ENCODE peak calls at places on chromosomes 6 and 20, in five cellular contexts. G is upper lobe of left lung, L is A549, A is ovary, O is stomach. Q is an unnamed sample.

GRCh38 chr6:156975414-156975813 is 198.2 kb downstream of the ARID1B start:
- DNase-seq in G (no peak), L (no peak), A (no peak), O (no peak), Q (no peak)

GRCh38 chr6:113710110-113710509 is 147.0 kb upstream of the MARCKS start:
- DNase-seq in G (no peak), L (no peak), A (no peak), O (no peak), Q (no peak)

GRCh38 chr6:98847392-98847766 is 13.0 kb downstream of the POU3F2 start:
- DNase-seq in G (no peak), L (no peak), A (no peak), O (no peak), Q (no peak)

GRCh38 chr6:137970368-137970767 is 103.3 kb downstream of the TNFAIP3 start:
- DNase-seq in G (no peak), L (no peak), A (no peak), O (no peak), Q (no peak)

GRCh38 chr6:31657406-31658157 is 1.9 kb downstream of the APOM start:
- DNase-seq in G (no peak), L (no peak), A (no peak), O (no peak), Q (no peak)

GRCh38 chr6:6798430-6798829 is 209.9 kb downstream of the LY86 start:
- DNase-seq in G (no peak), L (no peak), A (no peak), O (peak), Q (no peak)

GRCh38 chr6:41375598-41376151 is 40.3 kb downstream of the NCR2 start:
- DNase-seq in G (no peak), L (no peak), A (no peak), O (no peak), Q (no peak)

GRCh38 chr20:47885909-47886453 is 100.7 kb upstream of the SULF2 start:
- DNase-seq in G (no peak), L (no peak), A (no peak), O (no peak), Q (no peak)

GRCh38 chr20:20393770-20394169 is 25.9 kb downstream of the INSM1 start:
- DNase-seq in G (no peak), L (no peak), A (no peak), O (no peak), Q (no peak)

GRCh38 chr20:22525069-22525820 is 59.1 kb downstream of the FOXA2 start:
- DNase-seq in G (no peak), L (no peak), A (no peak), O (no peak), Q (no peak)

GRCh38 chr20:3046677-3047462 is 1.0 kb downstream of the MRPS26 start:
- DNase-seq in G (peak), L (no peak), A (no peak), O (peak), Q (no peak)

GRCh38 chr6:14281831-14282230 is 164.3 kb downstream of the CD83 start:
- DNase-seq in G (no peak), L (no peak), A (no peak), O (no peak), Q (no peak)
- TF ChIP-seq CTCF in G (no peak), L (no peak), A (no peak), O (no peak), Q (no peak)

DNA sequence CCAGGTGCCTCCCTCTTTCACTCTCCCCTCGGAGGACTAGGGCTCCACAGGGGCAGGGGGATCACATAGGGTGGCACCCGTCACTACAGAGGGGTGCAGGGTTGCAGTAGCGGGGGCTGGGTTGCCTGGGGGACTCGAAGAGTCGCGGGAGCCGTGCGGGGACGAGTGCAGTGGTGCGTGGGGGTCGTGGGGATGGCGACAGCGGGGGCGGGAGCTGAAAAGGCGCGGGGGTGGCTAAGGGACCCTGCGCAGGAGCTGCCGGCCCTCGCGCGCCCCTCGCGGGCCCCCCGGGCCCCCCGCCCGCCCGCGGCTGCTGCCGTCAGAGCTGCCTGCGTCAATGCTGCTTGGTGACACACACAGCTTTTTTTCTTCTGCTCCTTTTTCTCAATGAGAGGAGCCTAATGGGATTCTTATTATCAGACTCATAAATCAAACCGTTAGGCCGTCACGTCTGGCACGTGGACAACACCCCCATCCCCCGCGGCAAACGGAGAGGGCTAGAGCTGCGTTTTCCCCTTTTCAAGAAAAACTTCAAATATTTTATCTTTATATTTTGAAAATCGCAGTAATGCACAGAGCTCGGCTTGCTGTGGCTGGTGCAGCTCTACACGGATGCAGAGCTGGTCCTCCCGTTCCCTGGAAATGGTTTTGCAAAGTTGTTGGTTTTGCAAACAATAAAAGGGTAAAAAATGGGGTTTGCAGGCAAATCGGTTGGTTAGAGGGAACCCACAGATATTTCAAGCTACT is 161.6 kb downstream of the TBXT start:
- DNase-seq in G (no peak), L (peak), A (peak), O (peak), Q (no peak)
- TF ChIP-seq EP300 in G (no peak), L (peak), A (peak), O (peak), Q (no peak)

GRCh38 chr20:48921168-48921882 is at the start of gene ARFGEF2:
- DNase-seq in G (peak), L (peak), A (peak), O (peak), Q (peak)

GRCh38 chr20:48920527-48921167 is 864 bp upstream of the ARFGEF2 start:
- DNase-seq in G (no peak), L (no peak), A (no peak), O (no peak), Q (peak)

GRCh38 chr20:48919336-48919881 is 2.1 kb upstream of the ARFGEF2 start:
- DNase-seq in G (no peak), L (no peak), A (no peak), O (no peak), Q (no peak)

GRCh38 chr20:48921883-48922867 is 664 bp downstream of the ARFGEF2 start:
- DNase-seq in G (peak), L (peak), A (no peak), O (peak), Q (peak)

DNA sequence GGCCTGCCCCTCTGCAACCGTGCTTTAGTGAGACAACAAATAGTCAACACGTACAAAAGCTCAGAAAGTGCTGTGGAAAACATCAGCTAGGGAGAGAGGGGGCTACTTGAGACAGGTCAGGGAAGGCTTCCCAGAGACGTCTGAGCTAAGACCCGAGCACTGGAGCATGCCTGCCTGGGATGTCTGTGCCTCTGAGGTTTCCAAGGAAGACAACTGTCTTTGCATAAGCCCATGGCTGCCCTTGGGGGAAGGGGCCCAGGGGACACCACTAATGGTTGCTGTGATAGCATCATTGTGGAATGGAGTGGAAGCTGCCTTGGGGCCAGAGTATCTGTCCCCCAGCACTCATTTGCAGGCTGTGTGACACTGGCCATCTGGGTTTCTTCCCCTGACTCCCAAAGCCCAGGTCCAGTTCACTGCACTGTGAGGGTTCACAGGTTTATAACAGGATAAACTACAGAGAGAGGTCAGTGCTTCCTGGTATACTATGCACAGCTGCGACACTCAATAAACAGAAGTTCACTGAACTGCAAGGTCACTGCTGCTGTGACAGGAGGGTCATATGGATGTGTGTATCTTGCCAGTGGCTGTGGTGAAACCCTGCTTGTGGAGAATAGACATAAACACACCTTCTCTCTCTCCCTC is 1.5 kb upstream of the ARFGEF2 start:
- DNase-seq in G (peak), L (no peak), A (no peak), O (no peak), Q (no peak)
- TF ChIP-seq CTCF in G (no peak), L (no peak), A (no peak), O (no peak), Q (no peak)

GRCh38 chr20:43752051-43752360 is 25.2 kb upstream of the GTSF1L start:
- DNase-seq in G (no peak), L (no peak), A (no peak), O (no peak), Q (no peak)

GRCh38 chr20:43755390-43755789 is 28.6 kb upstream of the GTSF1L start:
- DNase-seq in G (no peak), L (no peak), A (no peak), O (no peak), Q (no peak)

GRCh38 chr20:43750774-43751166 is 24.0 kb upstream of the GTSF1L start:
- DNase-seq in G (no peak), L (no peak), A (no peak), O (no peak), Q (no peak)

GRCh38 chr20:43751167-43752050 is 24.6 kb upstream of the GTSF1L start:
- DNase-seq in G (no peak), L (no peak), A (no peak), O (no peak), Q (no peak)

DNA sequence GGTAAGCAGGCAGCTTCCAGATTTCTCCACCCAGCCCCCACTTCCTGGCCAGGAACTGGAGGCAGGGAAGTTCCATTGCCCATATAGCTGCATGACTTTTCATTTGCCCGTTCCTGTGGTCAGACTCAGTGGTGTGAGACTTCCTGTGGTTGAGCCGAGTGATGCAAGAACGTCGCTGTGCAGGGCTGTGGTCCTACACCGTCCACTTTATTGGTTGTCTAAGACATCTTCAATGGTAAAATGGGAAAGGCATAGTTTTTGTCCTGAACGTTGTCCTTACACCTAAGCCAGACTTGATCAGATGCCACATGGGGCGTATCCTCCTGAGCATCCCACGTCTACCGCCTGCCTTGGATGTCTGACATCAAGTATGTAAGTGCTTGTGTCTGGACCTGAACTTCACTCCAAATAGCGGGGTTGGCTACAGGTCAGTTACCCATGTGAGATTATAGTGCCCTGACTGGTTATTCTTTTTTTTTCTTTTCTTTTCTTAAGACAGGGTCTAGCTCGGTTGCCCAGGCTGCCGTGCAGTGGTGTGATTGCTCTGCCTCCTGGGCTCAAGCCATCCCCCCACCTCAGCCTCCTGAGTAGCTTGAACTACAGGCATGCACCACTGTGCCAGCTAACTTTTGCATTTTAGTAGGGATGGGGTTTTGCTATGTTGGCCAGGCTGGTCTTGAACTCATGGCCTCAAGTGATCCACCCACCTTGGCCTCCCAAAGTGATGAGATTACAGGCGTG is 25.9 kb upstream of the GTSF1L start:
- DNase-seq in G (peak), L (no peak), A (no peak), O (peak), Q (no peak)
- TF ChIP-seq EP300 in G (no peak), L (no peak), A (no peak), O (no peak), Q (no peak)

Q was measured in suprapubic skin.